ENCODE peak calls at places on chromosome 10, in ten cellular contexts. W, U, Z, X, B, Y, N, A, G and I are unnamed samples.

GRCh38 chr10:73779539-73780197 is 2.2 kb upstream of the CHCHD1 start:
- DNase-seq in W (no peak), U (no peak), Z (no peak), X (no peak), B (no peak), Y (no peak), N (no peak), A (no peak), G (no peak), I (no peak)

GRCh38 chr10:46557319-46558140 is 1.1 kb upstream of the GPRIN2 start:
- DNase-seq in W (no peak), U (no peak), Z (no peak), X (no peak), B (peak), Y (no peak), N (no peak), A (no peak), G (no peak), I (no peak)

GRCh38 chr10:75408911-75409885 is 7.6 kb upstream of the ZNF503 start:
- DNase-seq in W (no peak), U (peak), Z (peak), X (peak), B (peak), Y (no peak), N (no peak), A (peak), G (no peak), I (peak)

GRCh38 chr10:11919271-11919670 is 96.1 kb downstream of the PROSER2 start:
- DNase-seq in W (no peak), U (no peak), Z (no peak), X (no peak), B (no peak), Y (no peak), N (no peak), A (no peak), G (no peak), I (no peak)

GRCh38 chr10:89297356-89297755 is 4.5 kb upstream of the IFIT2 start:
- DNase-seq in W (no peak), U (no peak), Z (no peak), X (no peak), B (no peak), Y (no peak), N (no peak), A (no peak), G (no peak), I (no peak)

GRCh38 chr10:124534231-124534798 is 72.7 kb downstream of the LHPP start:
- DNase-seq in W (no peak), U (peak), Z (peak), X (no peak), B (peak), Y (no peak), N (no peak), A (peak), G (no peak), I (peak)

GRCh38 chr10:44591911-44592310 is 207.0 kb upstream of the CXCL12 start:
- DNase-seq in W (no peak), U (no peak), Z (no peak), X (no peak), B (no peak), Y (no peak), N (no peak), A (no peak), G (no peak), I (no peak)

GRCh38 chr10:7288060-7288690 is 122.7 kb downstream of the SFMBT2 start:
- DNase-seq in W (no peak), U (no peak), Z (no peak), X (no peak), B (no peak), Y (no peak), N (no peak), A (no peak), G (no peak), I (peak)

GRCh38 chr10:32065871-32066270 is 9.6 kb upstream of the KIF5B start:
- DNase-seq in W (no peak), U (no peak), Z (peak), X (no peak), B (no peak), Y (no peak), N (no peak), A (peak), G (no peak), I (peak)

GRCh38 chr10:65566906-65567305 is 1358.9 kb upstream of the LRRTM3 start:
- DNase-seq in W (no peak), U (no peak), Z (no peak), X (no peak), B (no peak), Y (no peak), N (no peak), A (no peak), G (no peak), I (no peak)

GRCh38 chr10:129344956-129345355 is 122.1 kb upstream of the MGMT start:
- DNase-seq in W (no peak), U (no peak), Z (no peak), X (no peak), B (no peak), Y (no peak), N (no peak), A (no peak), G (no peak), I (no peak)

GRCh38 chr10:2005546-2005945 is 268.2 kb upstream of the ADARB2 start:
- DNase-seq in W (no peak), U (no peak), Z (no peak), X (no peak), B (no peak), Y (no peak), N (no peak), A (no peak), G (no peak), I (no peak)